ENCODE peak calls at places on chromosomes 7 and 10, in nine cellular contexts. A is A549, N is body of pancreas, I is heart left ventricle, W is spleen, B is transverse colon, K is tibial nerve, R is HepG2, P is vagina. H is an unnamed sample.
A peak's percentile ranks its signal among the peaks of the same experiment; 100 is the strongest.

GRCh38 chr10:114304566-114305421 is 65.7 kb downstream of the VWA2 start:
- DNase-seq in B (peak; percentile 62), W (peak; percentile 91), I (no peak), N (peak; percentile 58), A (peak; percentile 37), R (no peak), P (no peak), K (no peak), H (no peak)

GRCh38 chr10:32692174-32692573 is 246.2 kb downstream of the CCDC7 start:
- DNase-seq in W (no peak), N (no peak), P (no peak), K (no peak), I (no peak), R (peak; percentile 12), A (no peak), B (no peak), H (no peak)

GRCh38 chr10:101938316-101939272 is 95.0 kb upstream of the KCNIP2 start:
- DNase-seq in K (no peak), N (no peak), I (no peak), B (no peak), R (no peak), A (peak; percentile 31), W (no peak), P (no peak), H (no peak)

GRCh38 chr7:156419782-156420181 is 220.8 kb upstream of the RNF32 start:
- DNase-seq in W (peak; percentile 19), A (no peak), N (no peak), K (no peak), P (no peak), I (no peak), B (no peak), R (no peak), H (no peak)

GRCh38 chr10:22325272-22325947 is 4.5 kb downstream of the BMI1 start:
- DNase-seq in K (no peak), P (no peak), N (peak; percentile 70), B (peak; percentile 79), A (peak; percentile 57), I (peak; percentile 85), W (peak; percentile 93), R (peak; percentile 61), H (peak; percentile 83)

GRCh38 chr7:27161721-27162547 is 3.4 kb downstream of the HOXA9 start:
- DNase-seq in A (no peak), I (no peak), R (no peak), K (peak; percentile 13), N (no peak), W (peak; percentile 78), B (peak; percentile 67), P (no peak), H (no peak)

GRCh38 chr10:79331709-79332108 is 15.6 kb upstream of the PPIF start:
- DNase-seq in W (peak; percentile 85), I (peak; percentile 54), B (no peak), K (no peak), N (no peak), R (no peak), P (no peak), A (peak; percentile 73), H (peak; percentile 8)

GRCh38 chr10:75971402-75972211 is 540.2 kb downstream of the LRMDA start:
- DNase-seq in P (no peak), R (no peak), I (no peak), N (no peak), A (no peak), W (no peak), B (no peak), K (no peak), H (no peak)

GRCh38 chr10:94116848-94117247 is 123.1 kb downstream of the PLCE1 start:
- DNase-seq in P (no peak), K (no peak), R (no peak), B (no peak), A (no peak), N (no peak), I (no peak), W (no peak), H (no peak)

GRCh38 chr10:107984149-107984548 is 819.6 kb upstream of the SORCS1 start:
- DNase-seq in P (no peak), N (no peak), B (no peak), I (no peak), R (no peak), A (no peak), K (no peak), W (no peak), H (no peak)

GRCh38 chr7:139681463-139681755 is 96.4 kb downstream of the HIPK2 start:
- DNase-seq in N (no peak), R (no peak), K (no peak), A (no peak), W (no peak), B (no peak), I (no peak), P (no peak), H (no peak)

GRCh38 chr7:139681812-139682135 is 96.0 kb downstream of the HIPK2 start:
- DNase-seq in W (no peak), B (no peak), K (no peak), P (no peak), I (no peak), A (no peak), R (no peak), N (no peak), H (no peak)

GRCh38 chr7:139682136-139683013 is 95.4 kb downstream of the HIPK2 start:
- DNase-seq in A (peak; percentile 36), B (no peak), R (peak; percentile 61), N (no peak), P (no peak), K (no peak), W (no peak), I (no peak), H (no peak)

GRCh38 chr7:139680676-139681462 is 96.9 kb downstream of the HIPK2 start:
- DNase-seq in N (no peak), W (peak; percentile 85), R (no peak), I (peak; percentile 77), P (no peak), B (no peak), A (peak; percentile 88), K (no peak), H (peak; percentile 16)

GRCh38 chr7:139683137-139683871 is 94.5 kb downstream of the HIPK2 start:
- DNase-seq in P (no peak), I (no peak), W (no peak), K (no peak), B (peak; percentile 35), N (no peak), A (no peak), R (no peak), H (no peak)
- TF ChIP-seq POLR2A in P (no peak), I (no peak), W (no peak), K (no peak), B (no peak), N (no peak), A (no peak), R (no peak), H (no peak)

GRCh38 chr7:112449902-112450806 is at the start of gene IFRD1:
- DNase-seq in I (peak; percentile 98), P (peak; percentile 99), A (peak; percentile 99), W (peak; percentile 99), R (peak; percentile 96), N (peak; percentile 99), K (peak; percentile 100), B (peak; percentile 99), H (peak; percentile 97)
- TF ChIP-seq POLR2A in I (peak; percentile 96), P (peak; percentile 4), A (peak; percentile 98), W (peak; percentile 92), R (peak; percentile 97), N (peak; percentile 100), K (peak; percentile 99), B (peak; percentile 100), H (peak; percentile 99)

GRCh38 chr10:100100651-100101525 is 19.2 kb upstream of the CPN1 start:
- DNase-seq in I (no peak), K (no peak), W (no peak), N (no peak), A (peak; percentile 56), P (no peak), B (no peak), R (peak; percentile 76), H (no peak)
- TF ChIP-seq POLR2A in I (no peak), K (no peak), W (no peak), N (no peak), A (no peak), P (no peak), B (no peak), R (peak; percentile 61), H (no peak)

DNA sequence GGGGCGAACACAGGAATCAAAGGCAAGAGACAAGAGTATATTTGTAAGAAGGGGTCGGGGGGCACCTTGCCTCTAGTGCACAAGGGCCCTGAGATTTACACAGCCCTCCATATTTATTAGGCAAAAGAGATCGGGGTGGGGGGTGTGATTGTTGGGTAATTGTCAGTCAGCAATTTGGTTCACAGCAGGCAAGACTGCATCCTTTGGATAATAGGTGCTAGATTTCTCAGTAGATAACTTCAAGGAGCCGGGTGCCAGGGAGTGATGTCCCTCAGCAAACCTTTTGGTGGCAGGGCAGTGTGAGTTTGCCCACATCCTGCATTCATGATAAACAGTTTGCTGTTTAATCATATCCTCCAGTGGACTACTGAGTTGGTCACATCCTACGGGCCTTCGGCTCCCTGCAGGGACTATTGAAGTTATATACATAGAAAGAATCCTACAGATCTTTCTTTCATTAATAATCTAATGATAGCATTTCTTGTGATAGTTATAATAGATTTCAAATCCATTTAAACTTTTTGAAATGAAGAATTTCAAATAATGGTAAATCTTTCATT is 178.5 kb downstream of the GNAI1 start:
- DNase-seq in K (no peak), N (no peak), W (no peak), P (no peak), A (no peak), B (no peak), R (no peak), I (no peak), H (no peak)
- TF ChIP-seq POLR2A in K (no peak), N (no peak), W (no peak), P (no peak), A (no peak), B (no peak), R (no peak), I (no peak), H (no peak)

DNA sequence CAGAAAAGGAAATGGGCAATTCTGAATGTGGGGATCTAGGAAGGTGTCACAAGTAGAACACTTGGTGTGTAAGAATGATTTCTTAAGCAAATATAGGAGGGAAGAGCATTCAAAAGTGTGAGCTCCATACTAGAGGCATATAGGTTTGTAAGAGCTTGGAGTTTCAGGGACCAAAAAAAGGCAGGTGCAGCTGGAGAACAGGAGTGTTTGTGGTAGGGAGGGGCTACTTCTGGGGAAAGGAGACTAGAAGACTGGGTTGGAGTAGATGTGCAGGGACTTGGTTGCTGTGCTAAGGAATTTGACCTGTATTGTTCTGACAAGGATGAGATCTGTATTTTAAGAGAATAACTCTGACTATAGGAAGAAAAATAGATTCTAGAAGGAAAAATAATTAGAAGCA is 46.4 kb downstream of the CPED1 start:
- DNase-seq in K (no peak), P (no peak), B (no peak), I (no peak), W (no peak), N (no peak), R (no peak), A (no peak), H (no peak)
- TF ChIP-seq POLR2A in K (no peak), P (no peak), B (no peak), I (no peak), W (no peak), N (no peak), R (no peak), A (no peak), H (no peak)

H was measured in erythroblast.